ENCODE peak calls at places on chromosomes 4 and X, in six cellular contexts. O is colonic mucosa; W is NCI-H1105; N is stimulated activated CD8-positive, alpha-beta memory T cell treated with anti-CD3 and anti-CD28 coated beads, Interleukin-4, amount 100 ng/mL, for 48 hours; K is CD4-positive, alpha-beta T cell; G is A172. B is an unnamed sample.

GRCh38 chr4:4502694-4503311 is 39.0 kb downstream of the STX18 start:
- DNase-seq in W (no peak), G (peak; percentile 39), O (no peak), N (peak; percentile 48), K (peak; percentile 8), B (no peak)

GRCh38 chrX:8987672-8988250 is 46.2 kb downstream of the FAM9B start:
- DNase-seq in G (no peak), O (no peak), N (no peak), W (no peak), K (peak; percentile 47), B (no peak)

GRCh38 chr4:151887151-151887815 is 126.5 kb upstream of the GATB start:
- DNase-seq in N (no peak), G (peak; percentile 78), K (no peak), O (no peak), W (no peak), B (peak; percentile 49)

GRCh38 chr4:78737020-78737419 is 39.1 kb upstream of the BMP2K start:
- DNase-seq in O (no peak), K (no peak), G (no peak), N (no peak), W (no peak), B (peak; percentile 19)

GRCh38 chrX:130395341-130395740 is 6.4 kb upstream of the RBMX2 start:
- DNase-seq in O (no peak), G (no peak), N (no peak), K (no peak), W (no peak), B (no peak)

GRCh38 chr4:149264093-149264733 is 551.4 kb downstream of the IQCM start:
- DNase-seq in N (peak; percentile 23), O (peak; percentile 41), G (peak; percentile 62), K (no peak), W (no peak), B (peak; percentile 55)

GRCh38 chr4:139736661-139737060 is 71.0 kb downstream of the MGST2 start:
- DNase-seq in W (no peak), K (no peak), N (no peak), G (no peak), O (no peak), B (no peak)

GRCh38 chr4:106316773-106317409 is 541 bp downstream of the AIMP1 start:
- DNase-seq in G (no peak), W (no peak), O (no peak), N (no peak), K (no peak), B (peak; percentile 34)

GRCh38 chrX:71178908-71179307 is 34.3 kb downstream of the NLGN3 start:
- DNase-seq in K (peak; percentile 23), O (peak; percentile 59), N (peak; percentile 47), G (peak; percentile 62), W (peak; percentile 9), B (peak; percentile 79)

GRCh38 chrX:115259238-115259875 is 25.5 kb upstream of the LRCH2 start:
- DNase-seq in G (peak; percentile 11), O (no peak), W (no peak), N (no peak), K (no peak), B (no peak)

GRCh38 chrX:45006002-45006800 is 133.2 kb downstream of the KDM6A start:
- DNase-seq in W (no peak), K (no peak), G (peak; percentile 82), O (no peak), N (no peak), B (no peak)

GRCh38 chr4:148800943-148801342 is 358.7 kb upstream of the NR3C2 start:
- DNase-seq in O (no peak), K (no peak), N (no peak), W (no peak), G (no peak), B (peak; percentile 3)

GRCh38 chrX:30653415-30654131 is at the start of gene GK:
- DNase-seq in K (peak; percentile 2), W (no peak), O (no peak), G (peak; percentile 12), N (peak; percentile 43), B (peak; percentile 36)

GRCh38 chrX:12890467-12890866 is 16.0 kb upstream of the TLR8 start:
- DNase-seq in O (no peak), G (no peak), K (no peak), W (no peak), N (no peak), B (peak; percentile 38)

GRCh38 chr4:85761803-85762202 is 286.9 kb downstream of the ARHGAP24 start:
- DNase-seq in K (no peak), W (no peak), N (no peak), G (no peak), O (peak; percentile 30), B (no peak)

GRCh38 chrX:47143894-47144625 is 442 bp downstream of the NDUFB11 start:
- DNase-seq in G (peak; percentile 17), W (peak; percentile 17), N (peak; percentile 40), K (no peak), O (peak; percentile 27), B (no peak)

GRCh38 chrX:1450381-1451161 is 2.1 kb downstream of the ASMTL start:
- DNase-seq in G (no peak), O (no peak), N (peak; percentile 23), K (no peak), W (no peak), B (no peak)

GRCh38 chrX:54479471-54480122 is 16.4 kb downstream of the FGD1 start:
- DNase-seq in O (no peak), W (no peak), N (no peak), K (no peak), G (no peak), B (no peak)

GRCh38 chr4:121574618-121575017 is 122.2 kb downstream of the ANXA5 start:
- DNase-seq in O (no peak), N (no peak), K (no peak), G (no peak), W (no peak), B (peak; percentile 21)

GRCh38 chr4:4853921-4854648 is 5.4 kb upstream of the MSX1 start:
- DNase-seq in G (no peak), K (no peak), W (no peak), N (no peak), O (no peak), B (no peak)

GRCh38 chr4:87078987-87079469 is 141.4 kb downstream of the KLHL8 start:
- DNase-seq in N (no peak), O (no peak), W (no peak), K (no peak), G (no peak), B (no peak)

GRCh38 chr4:114385195-114385985 is 213.2 kb upstream of the UGT8 start:
- DNase-seq in O (no peak), G (no peak), N (no peak), K (no peak), W (no peak), B (peak; percentile 10)

GRCh38 chr4:38488891-38489861 is 174.8 kb upstream of the KLF3 start:
- DNase-seq in O (peak; percentile 55), N (no peak), W (no peak), G (no peak), K (no peak), B (no peak)

B was measured in NB4.